ENCODE peak calls at places on chromosomes 12 and 14, in nine cellular contexts. V is right lobe of liver, B is left ventricle myocardium inferior, L is Peyer's patch, F is mucosa of descending colon, T is ascending aorta, C is A673, M is uterus, X is cardiac muscle cell. N is an unnamed sample.

GRCh38 chr12:65472079-65472478 is 193.6 kb downstream of the MSRB3 start:
- DNase-seq in M (no peak), X (no peak), T (no peak), F (no peak), B (no peak), C (no peak), V (no peak), L (no peak), N (no peak)

GRCh38 chr14:93007225-93007997 is 84.5 kb downstream of the CHGA start:
- DNase-seq in L (peak; percentile 70), C (no peak), B (no peak), X (peak; percentile 65), M (peak; percentile 58), V (no peak), T (peak; percentile 83), F (peak; percentile 58), N (no peak)

GRCh38 chr12:47367912-47368537 is 288.3 kb upstream of the AMIGO2 start:
- DNase-seq in X (no peak), V (no peak), F (no peak), T (no peak), B (no peak), C (no peak), M (no peak), L (no peak), N (no peak)

GRCh38 chr14:96131836-96132235 is 72.8 kb upstream of the BDKRB2 start:
- DNase-seq in V (no peak), B (no peak), X (no peak), F (no peak), L (no peak), M (no peak), C (no peak), T (no peak), N (no peak)

GRCh38 chr14:67187210-67187609 is 2.0 kb upstream of the GARIN2 start:
- DNase-seq in V (no peak), M (peak; percentile 19), C (peak; percentile 60), B (no peak), F (no peak), L (no peak), X (peak; percentile 40), T (no peak), N (no peak)

GRCh38 chr14:22271838-22272237 is 317.2 kb downstream of the DAD1 start:
- DNase-seq in L (no peak), M (no peak), X (no peak), B (no peak), T (no peak), V (no peak), F (no peak), C (no peak), N (no peak)

GRCh38 chr12:105109465-105110212 is 2.1 kb downstream of the WASHC4 start:
- DNase-seq in X (peak; percentile 26), M (no peak), B (no peak), F (no peak), L (no peak), V (no peak), T (no peak), C (no peak), N (no peak)

GRCh38 chr12:62191747-62192485 is 68.3 kb upstream of the USP15 start:
- DNase-seq in V (peak; percentile 59), X (peak; percentile 61), F (peak; percentile 49), T (peak; percentile 67), B (no peak), C (peak; percentile 49), M (no peak), L (peak; percentile 47), N (peak; percentile 63)

GRCh38 chr14:68771631-68772030 is 21.2 kb downstream of the ZFP36L1 start:
- DNase-seq in B (peak; percentile 56), L (no peak), T (no peak), C (no peak), M (no peak), V (no peak), F (no peak), X (no peak), N (peak; percentile 44)

GRCh38 chr14:64702493-64703392 is 1.5 kb upstream of the PLEKHG3 start:
- DNase-seq in M (peak; percentile 44), V (no peak), T (peak; percentile 60), B (no peak), C (no peak), L (peak; percentile 73), X (no peak), F (peak; percentile 86), N (peak; percentile 82)

GRCh38 chr12:6828671-6829531 is 694 bp downstream of the P3H3 start:
- DNase-seq in C (peak; percentile 33), M (peak; percentile 59), L (peak; percentile 62), F (peak; percentile 65), T (no peak), X (peak; percentile 60), B (peak; percentile 50), V (no peak), N (no peak)

GRCh38 chr12:109020136-109020535 is 732 bp downstream of the SVOP start:
- DNase-seq in C (no peak), M (no peak), V (no peak), T (no peak), B (no peak), F (no peak), L (no peak), X (no peak), N (no peak)

GRCh38 chr14:24100982-24101494 is 6.9 kb downstream of the PCK2 start:
- DNase-seq in F (no peak), B (no peak), C (no peak), V (no peak), L (peak; percentile 25), T (no peak), M (no peak), X (no peak), N (no peak)
- H3K4me1 ChIP-seq in F (peaks cover 3% of the 10 kb centered on the region), B (no peaks in the 10 kb centered on the region), C (no peaks in the 10 kb centered on the region), V (peaks cover 57% of the 10 kb centered on the region), L (no peaks in the 10 kb centered on the region), T (no peaks in the 10 kb centered on the region), M (no peaks in the 10 kb centered on the region), X (no peaks in the 10 kb centered on the region), N (no peaks in the 10 kb centered on the region)

GRCh38 chr12:5343711-5344110 is 88.2 kb upstream of the NTF3 start:
- DNase-seq in V (no peak), L (no peak), X (no peak), T (no peak), B (no peak), C (no peak), M (no peak), F (no peak), N (no peak)

GRCh38 chr12:5348491-5348890 is 83.4 kb upstream of the NTF3 start:
- DNase-seq in X (no peak), V (no peak), B (no peak), C (no peak), L (no peak), F (no peak), T (no peak), M (no peak), N (no peak)

GRCh38 chr12:5344131-5344530 is 87.8 kb upstream of the NTF3 start:
- DNase-seq in B (no peak), T (no peak), X (no peak), C (no peak), F (no peak), L (no peak), V (no peak), M (no peak), N (no peak)

GRCh38 chr12:5348057-5348456 is 83.9 kb upstream of the NTF3 start:
- DNase-seq in T (no peak), X (no peak), L (no peak), C (no peak), F (no peak), M (no peak), B (no peak), V (no peak), N (no peak)

DNA sequence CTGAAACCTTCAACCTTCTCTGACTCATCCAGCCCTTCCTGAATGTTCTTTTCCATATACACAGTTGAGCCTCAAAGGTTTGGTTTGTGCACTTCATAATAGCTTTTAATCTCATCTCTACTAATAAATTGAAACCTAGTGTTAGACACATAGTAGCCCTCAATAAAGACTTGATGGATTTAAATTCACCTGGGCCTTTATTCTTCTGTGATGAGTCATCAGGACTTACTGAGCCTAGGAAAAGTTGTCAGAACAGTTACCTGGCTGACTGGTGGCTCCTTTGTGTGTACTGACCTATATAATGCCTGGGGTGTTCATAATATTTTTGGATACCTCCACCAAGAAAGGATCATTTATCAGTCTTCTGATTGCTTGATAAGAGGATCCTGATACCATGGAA is 86.4 kb upstream of the NTF3 start:
- DNase-seq in X (no peak), C (no peak), L (no peak), B (no peak), F (no peak), T (no peak), V (no peak), M (no peak), N (no peak)
- H3K9me3 ChIP-seq in X (no peaks in the 10 kb centered on the region), C (no peaks in the 10 kb centered on the region), L (no peaks in the 10 kb centered on the region), B (peaks cover 5% of the 10 kb centered on the region), F (no peaks in the 10 kb centered on the region), T (no peaks in the 10 kb centered on the region), V (no peaks in the 10 kb centered on the region), M (no peaks in the 10 kb centered on the region), N (no peaks in the 10 kb centered on the region)

GRCh38 chr14:39173198-39173597 is 1.9 kb upstream of the PNN start:
- DNase-seq in M (no peak), X (no peak), V (no peak), B (no peak), L (no peak), T (no peak), F (no peak), C (no peak), N (no peak)

GRCh38 chr14:39169541-39169900 is 612 bp downstream of the TRAPPC6B start:
- DNase-seq in F (no peak), M (no peak), V (no peak), L (no peak), B (no peak), C (no peak), T (no peak), X (no peak), N (no peak)

GRCh38 chr14:39168591-39168990 is 1.5 kb downstream of the TRAPPC6B start:
- DNase-seq in B (no peak), C (no peak), T (no peak), V (no peak), M (no peak), X (no peak), L (no peak), F (no peak), N (no peak)
- H3K4me1 ChIP-seq in B (peaks cover 50% of the 10 kb centered on the region), C (peaks cover 22% of the 10 kb centered on the region), T (peaks cover 16% of the 10 kb centered on the region), V (peaks cover 19% of the 10 kb centered on the region), M (no peaks in the 10 kb centered on the region), X (peaks cover 15% of the 10 kb centered on the region), L (no peaks in the 10 kb centered on the region), F (peaks cover 13% of the 10 kb centered on the region), N (peaks cover 26% of the 10 kb centered on the region)

DNA sequence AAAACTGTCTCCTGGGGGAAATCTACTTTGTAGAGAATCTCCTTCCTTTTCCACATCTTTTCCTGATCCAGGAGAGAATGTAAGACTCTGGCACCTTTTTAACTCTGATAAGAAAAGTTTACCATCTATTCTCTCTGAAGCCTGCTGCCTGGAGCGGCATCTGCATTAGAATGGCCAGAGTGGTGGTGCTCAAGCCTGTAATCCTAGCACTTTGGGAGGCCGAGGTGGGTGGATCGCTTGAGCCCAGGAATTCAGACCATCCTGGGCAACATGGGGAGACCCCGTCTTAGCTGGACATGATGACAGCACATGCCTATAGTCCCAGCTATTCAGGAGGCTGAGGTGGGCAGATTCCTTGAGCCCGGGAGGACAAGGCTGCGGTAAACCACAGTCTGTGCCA is 1.4 kb upstream of the CHFR start:
- DNase-seq in B (no peak), V (no peak), T (no peak), X (no peak), F (no peak), C (no peak), M (no peak), L (no peak), N (no peak)
- H3K9me3 ChIP-seq in B (no peaks in the 10 kb centered on the region), V (no peaks in the 10 kb centered on the region), T (no peaks in the 10 kb centered on the region), X (no peaks in the 10 kb centered on the region), F (no peaks in the 10 kb centered on the region), C (peaks cover 22% of the 10 kb centered on the region), M (no peaks in the 10 kb centered on the region), L (no peaks in the 10 kb centered on the region), N (no peaks in the 10 kb centered on the region)

GRCh38 chr14:35332517-35333346 is 40.5 kb downstream of the PSMA6 start:
- DNase-seq in F (peak; percentile 82), V (no peak), B (no peak), C (no peak), T (no peak), L (peak; percentile 66), X (no peak), M (no peak), N (peak; percentile 74)
- H3K4me1 ChIP-seq in F (peaks cover 63% of the 10 kb centered on the region), V (peaks cover 27% of the 10 kb centered on the region), B (peaks cover 50% of the 10 kb centered on the region), C (no peaks in the 10 kb centered on the region), T (peaks cover 11% of the 10 kb centered on the region), L (peaks cover 35% of the 10 kb centered on the region), X (peaks cover 26% of the 10 kb centered on the region), M (peaks cover 18% of the 10 kb centered on the region), N (peaks cover 59% of the 10 kb centered on the region)

N was measured in upper lobe of right lung.